ENCODE peak calls at places on chromosome 15, in four cellular contexts. One of them, this sample, is unnamed.

GRCh38 chr15:95059346-95059905 is 828.1 kb downstream of the MCTP2 start:
- DNase-seq in GM12865: no peak
- DNase-seq in lung: no peak
- DNase-seq in psoas muscle: no peak
- DNase-seq in this sample: no peak

GRCh38 chr15:26773917-26774316 is 1.1 kb upstream of the GABRB3 start:
- DNase-seq in GM12865: no peak
- DNase-seq in lung: no peak
- DNase-seq in psoas muscle: no peak
- DNase-seq in this sample: no peak

GRCh38 chr15:71627604-71628003 is 182.8 kb upstream of the NR2E3 start:
- DNase-seq in psoas muscle: no peak
- DNase-seq in GM12865: no peak
- DNase-seq in lung: no peak
- DNase-seq in this sample: no peak

GRCh38 chr15:63481105-63481810 is 23.1 kb upstream of the USP3 start:
- DNase-seq in lung: no peak
- DNase-seq in GM12865: peak
- DNase-seq in psoas muscle: no peak
- DNase-seq in this sample: no peak

GRCh38 chr15:67024322-67024997 is 40.9 kb upstream of the SMAD3 start:
- DNase-seq in lung: peak
- DNase-seq in GM12865: peak
- DNase-seq in psoas muscle: peak
- DNase-seq in this sample: peak

GRCh38 chr15:95826388-95826781 is 504.1 kb upstream of the NR2F2 start:
- DNase-seq in GM12865: no peak
- DNase-seq in psoas muscle: no peak
- DNase-seq in lung: no peak
- DNase-seq in this sample: no peak

GRCh38 chr15:69857686-69858391 is 239.9 kb downstream of the TLE3 start:
- DNase-seq in GM12865: no peak
- DNase-seq in lung: no peak
- DNase-seq in psoas muscle: no peak
- DNase-seq in this sample: no peak

GRCh38 chr15:56568466-56569167 is 103.7 kb upstream of the MNS1 start:
- DNase-seq in GM12865: no peak
- DNase-seq in lung: no peak
- DNase-seq in psoas muscle: no peak
- DNase-seq in this sample: no peak

GRCh38 chr15:34799149-34799824 is 3.9 kb upstream of the ACTC1 start:
- DNase-seq in psoas muscle: peak
- DNase-seq in lung: no peak
- DNase-seq in GM12865: no peak
- DNase-seq in this sample: no peak

GRCh38 chr15:92288755-92289154 is 104.9 kb upstream of the ST8SIA2 start:
- DNase-seq in GM12865: peak
- DNase-seq in lung: no peak
- DNase-seq in psoas muscle: no peak
- DNase-seq in this sample: no peak

GRCh38 chr15:42121667-42122066 is 27.3 kb upstream of the PLA2G4D start:
- DNase-seq in psoas muscle: no peak
- DNase-seq in GM12865: no peak
- DNase-seq in lung: no peak
- DNase-seq in this sample: peak

GRCh38 chr15:100788080-100788730 is 91.4 kb upstream of the ALDH1A3 start:
- DNase-seq in psoas muscle: no peak
- DNase-seq in lung: peak
- DNase-seq in GM12865: no peak
- DNase-seq in this sample: no peak

GRCh38 chr15:40353697-40354096 is 2.9 kb downstream of the PHGR1 start:
- DNase-seq in lung: no peak
- DNase-seq in GM12865: no peak
- DNase-seq in psoas muscle: peak
- DNase-seq in this sample: no peak

GRCh38 chr15:57902155-57902554 is 163.4 kb downstream of the ALDH1A2 start:
- DNase-seq in lung: no peak
- DNase-seq in psoas muscle: no peak
- DNase-seq in GM12865: no peak
- DNase-seq in this sample: no peak

DNA sequence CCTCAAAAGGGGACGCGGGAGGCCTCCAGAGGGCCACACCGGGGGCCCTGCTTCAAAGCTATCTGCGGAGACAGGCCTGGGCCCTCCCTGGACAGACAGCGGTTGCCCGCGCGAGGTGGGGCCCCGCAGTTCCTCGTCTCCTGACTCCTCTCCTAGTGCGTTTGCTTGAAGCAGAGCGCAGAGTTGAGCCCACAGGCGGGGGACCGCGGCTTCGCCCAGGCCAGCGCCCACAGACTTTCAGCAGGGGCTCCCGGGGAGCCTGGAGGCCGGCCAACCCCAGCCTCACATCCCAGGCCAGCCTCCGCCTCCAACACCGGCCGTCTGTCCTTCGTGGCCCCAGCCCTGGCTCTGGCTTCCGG is 540 bp upstream of the ADAMTS7 start:
- DNase-seq in GM12865: no peak
- DNase-seq in lung: no peak
- DNase-seq in psoas muscle: peak
- DNase-seq in this sample: no peak
- TF ChIP-seq CTCF in GM12865: no peak
- TF ChIP-seq CTCF in lung: no peak
- TF ChIP-seq CTCF in psoas muscle: no peak
- TF ChIP-seq CTCF in this sample: no peak

GRCh38 chr15:48374472-48374871 is 43.2 kb downstream of the DUT start:
- DNase-seq in lung: no peak
- DNase-seq in psoas muscle: no peak
- DNase-seq in GM12865: no peak
- DNase-seq in this sample: no peak

GRCh38 chr15:48371550-48371949 is 40.3 kb downstream of the DUT start:
- DNase-seq in GM12865: no peak
- DNase-seq in psoas muscle: no peak
- DNase-seq in lung: no peak
- DNase-seq in this sample: no peak

GRCh38 chr15:48371961-48372360 is 40.7 kb downstream of the DUT start:
- DNase-seq in lung: no peak
- DNase-seq in psoas muscle: no peak
- DNase-seq in GM12865: no peak
- DNase-seq in this sample: no peak

GRCh38 chr15:48375767-48376166 is 44.5 kb downstream of the DUT start:
- DNase-seq in lung: no peak
- DNase-seq in GM12865: no peak
- DNase-seq in psoas muscle: no peak
- DNase-seq in this sample: no peak

DNA sequence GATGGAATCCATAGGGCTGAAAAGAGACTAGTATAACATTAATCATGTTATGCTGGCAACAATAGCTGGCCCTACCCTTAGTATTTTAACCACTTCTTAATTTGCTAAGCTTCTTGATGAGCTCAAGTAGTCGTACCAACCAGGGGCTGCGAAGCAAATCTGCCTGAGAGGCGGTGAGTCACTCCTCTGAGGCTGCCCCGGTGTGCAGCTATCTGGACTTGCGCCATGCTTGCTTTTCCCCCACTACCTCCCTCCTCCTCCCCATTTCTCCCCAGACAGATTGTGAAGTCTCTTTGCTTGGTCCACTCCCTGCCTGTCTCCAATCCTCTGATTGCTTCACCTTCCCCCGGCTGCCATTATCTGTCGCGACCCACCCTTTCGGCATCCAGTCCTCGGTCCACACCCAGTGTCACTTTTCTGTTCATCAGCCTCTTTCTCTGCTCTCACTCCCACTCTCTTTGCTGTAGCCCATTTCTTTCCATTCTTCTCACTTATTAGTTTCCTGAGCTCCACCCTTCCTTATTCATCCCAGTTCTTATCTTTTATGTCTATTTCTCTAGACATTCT is 42.7 kb downstream of the DUT start:
- DNase-seq in GM12865: no peak
- DNase-seq in lung: no peak
- DNase-seq in psoas muscle: peak
- DNase-seq in this sample: no peak
- H3K4me3 ChIP-seq in GM12865: no peak
- H3K4me3 ChIP-seq in lung: no peak
- H3K4me3 ChIP-seq in psoas muscle: no peak
- H3K4me3 ChIP-seq in this sample: no peak

GRCh38 chr15:68434021-68434420 is 2.1 kb upstream of the ITGA11 start:
- DNase-seq in GM12865: no peak
- DNase-seq in psoas muscle: no peak
- DNase-seq in lung: peak
- DNase-seq in this sample: no peak

GRCh38 chr15:68431792-68432401 is at the start of gene ITGA11:
- DNase-seq in lung: no peak
- DNase-seq in GM12865: peak
- DNase-seq in psoas muscle: peak
- DNase-seq in this sample: peak

GRCh38 chr15:68433551-68433950 is 1.6 kb upstream of the ITGA11 start:
- DNase-seq in lung: peak
- DNase-seq in GM12865: no peak
- DNase-seq in psoas muscle: no peak
- DNase-seq in this sample: peak

GRCh38 chr15:68431037-68431791 is 749 bp downstream of the ITGA11 start:
- DNase-seq in lung: no peak
- DNase-seq in GM12865: no peak
- DNase-seq in psoas muscle: peak
- DNase-seq in this sample: peak

DNA sequence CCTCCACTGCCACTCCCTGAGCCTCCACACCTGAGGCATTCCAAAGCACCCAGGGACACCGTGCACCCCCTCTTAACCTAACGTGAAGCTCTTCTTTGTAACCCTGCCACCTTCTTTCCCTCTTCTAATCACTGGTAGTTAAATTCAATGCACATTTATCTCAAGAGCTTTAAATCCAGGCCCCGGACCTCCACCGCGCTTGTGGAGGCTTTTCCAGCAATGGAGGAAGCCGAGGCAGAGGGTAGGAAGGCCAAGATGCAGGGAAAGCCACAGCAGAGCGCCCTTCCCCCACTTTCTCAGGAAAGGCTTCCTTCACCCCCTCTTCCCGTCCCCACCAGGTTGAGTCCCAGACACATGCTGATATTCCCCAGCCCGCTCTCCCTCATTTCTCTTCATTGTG is 702 bp upstream of the ITGA11 start:
- DNase-seq in lung: peak
- DNase-seq in psoas muscle: no peak
- DNase-seq in GM12865: no peak
- DNase-seq in this sample: peak
- TF ChIP-seq CTCF in lung: no peak
- TF ChIP-seq CTCF in psoas muscle: no peak
- TF ChIP-seq CTCF in GM12865: no peak
- TF ChIP-seq CTCF in this sample: no peak

DNA sequence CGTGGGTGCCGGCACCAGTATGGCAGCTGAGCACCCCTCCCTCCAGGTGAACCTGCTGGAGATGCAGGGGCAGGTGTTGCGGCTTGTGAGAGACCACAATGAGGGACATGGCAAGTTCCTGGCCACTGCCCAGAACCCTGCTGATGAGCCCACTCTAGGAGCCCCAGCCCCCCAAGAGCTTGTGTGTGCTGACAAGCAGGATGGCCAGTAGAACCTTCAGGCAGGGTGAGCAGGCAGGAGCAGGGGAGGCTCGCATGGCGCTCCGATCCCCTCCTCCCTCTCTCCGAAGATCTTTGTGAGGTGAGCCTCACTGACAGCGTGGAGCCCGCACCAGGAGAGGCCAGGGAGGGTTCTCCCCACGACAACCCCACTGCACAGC is 29.8 kb downstream of the NGRN start:
- DNase-seq in psoas muscle: no peak
- DNase-seq in lung: no peak
- DNase-seq in GM12865: no peak
- DNase-seq in this sample: no peak
- H3K4me3 ChIP-seq in psoas muscle: no peak
- H3K4me3 ChIP-seq in lung: no peak
- H3K4me3 ChIP-seq in GM12865: no peak
- H3K4me3 ChIP-seq in this sample: no peak